ENCODE peak calls at places on chromosome 12, in nine cellular contexts. D, O, P, R, H, M, L, B and I are unnamed samples.
A peak's percentile ranks its signal among the peaks of the same experiment; 100 is the strongest.

GRCh38 chr12:18658829-18659228 is 79.0 kb downstream of the PLCZ1 start:
- DNase-seq in O (no peak), M (no peak), R (no peak), L (no peak), P (no peak), D (no peak), H (no peak), B (no peak), I (no peak)

GRCh38 chr12:48336066-48336465 is 14.7 kb downstream of the ZNF641 start:
- DNase-seq in R (no peak), B (no peak), H (peak; percentile 21), O (no peak), D (no peak), L (no peak), P (no peak), M (no peak), I (no peak)

GRCh38 chr12:65122661-65123060 is 1.6 kb upstream of the WIF1 start:
- DNase-seq in D (no peak), L (peak; percentile 20), M (peak; percentile 47), R (no peak), P (no peak), H (no peak), O (no peak), B (no peak), I (peak; percentile 61)

GRCh38 chr12:68613209-68613904 is 2.7 kb downstream of the RAP1B start:
- DNase-seq in P (no peak), O (peak; percentile 14), H (no peak), D (no peak), B (peak; percentile 16), M (no peak), L (no peak), R (no peak), I (no peak)

GRCh38 chr12:41992029-41992428 is 152.6 kb downstream of the GXYLT1 start:
- DNase-seq in M (peak; percentile 41), D (no peak), R (no peak), O (no peak), P (no peak), H (no peak), L (no peak), B (no peak), I (no peak)

GRCh38 chr12:13144266-13144828 is 40.9 kb upstream of the GSG1 start:
- DNase-seq in P (no peak), H (no peak), D (no peak), R (no peak), O (no peak), B (no peak), M (no peak), L (no peak), I (no peak)

GRCh38 chr12:54294152-54294913 is 6.5 kb downstream of the NFE2 start:
- DNase-seq in R (no peak), L (peak; percentile 63), D (no peak), O (peak; percentile 25), H (peak; percentile 67), M (no peak), P (no peak), B (peak; percentile 49), I (peak; percentile 57)

GRCh38 chr12:105369014-105369413 is 38.5 kb downstream of the C12orf75 start:
- DNase-seq in B (no peak), R (no peak), O (no peak), H (no peak), D (no peak), P (no peak), M (no peak), L (no peak), I (no peak)

GRCh38 chr12:111937429-111937828 is 75.5 kb downstream of the TMEM116 start:
- DNase-seq in R (no peak), B (no peak), P (no peak), M (no peak), D (no peak), H (no peak), L (no peak), O (no peak), I (no peak)

GRCh38 chr12:85835810-85836715 is at the start of gene RASSF9:
- DNase-seq in M (no peak), B (no peak), H (peak; percentile 61), L (peak; percentile 18), O (no peak), P (no peak), R (peak; percentile 86), D (no peak), I (peak; percentile 68)

GRCh38 chr12:100789975-100790374 is 4.6 kb upstream of the ANO4 start:
- DNase-seq in M (no peak), R (no peak), O (no peak), L (no peak), P (no peak), D (no peak), H (no peak), B (no peak), I (no peak)

GRCh38 chr12:100404769-100405407 is 48.0 kb downstream of the SLC17A8 start:
- DNase-seq in O (no peak), B (no peak), P (peak; percentile 11), L (peak; percentile 90), R (no peak), D (no peak), M (no peak), H (no peak), I (no peak)

GRCh38 chr12:10634427-10634826 is 21.0 kb upstream of the MAGOHB start:
- DNase-seq in L (no peak), D (no peak), B (no peak), H (no peak), P (no peak), R (no peak), O (no peak), M (no peak), I (peak; percentile 51)

GRCh38 chr12:120006248-120006975 is 17.4 kb downstream of the BICDL1 start:
- DNase-seq in R (no peak), B (no peak), L (no peak), D (no peak), P (no peak), M (no peak), H (no peak), O (no peak), I (no peak)

GRCh38 chr12:112176321-112177010 is 51.1 kb downstream of the TRAFD1 start:
- DNase-seq in M (no peak), H (no peak), P (no peak), L (no peak), B (no peak), R (peak; percentile 32), O (no peak), D (no peak), I (no peak)

GRCh38 chr12:79514730-79515525 is 175.8 kb downstream of the PAWR start:
- DNase-seq in L (no peak), H (no peak), B (no peak), O (no peak), R (no peak), P (no peak), M (no peak), D (no peak), I (no peak)

GRCh38 chr12:65824314-65824563 is at the start of gene HMGA2:
- DNase-seq in M (no peak), P (no peak), D (no peak), B (no peak), R (no peak), H (no peak), L (no peak), O (no peak), I (no peak)

GRCh38 chr12:111907740-111908139 is 65.7 kb downstream of the MAPKAPK5 start:
- DNase-seq in H (no peak), D (no peak), P (no peak), L (no peak), O (no peak), M (no peak), R (no peak), B (no peak), I (no peak)

GRCh38 chr12:113497709-113498108 is 26.0 kb upstream of the LHX5 start:
- DNase-seq in R (no peak), D (no peak), P (no peak), H (no peak), L (no peak), B (no peak), M (no peak), O (no peak), I (no peak)

GRCh38 chr12:105924526-105925208 is 214.1 kb downstream of the NUAK1 start:
- DNase-seq in B (no peak), M (no peak), P (no peak), D (no peak), H (no peak), R (no peak), L (no peak), O (no peak), I (no peak)

GRCh38 chr12:22042981-22043669 is 2.9 kb upstream of the CMAS start:
- DNase-seq in D (no peak), M (no peak), O (no peak), P (no peak), L (no peak), H (no peak), R (no peak), B (no peak), I (no peak)

GRCh38 chr12:67482751-67483661 is 165.5 kb upstream of the DYRK2 start:
- DNase-seq in M (peak; percentile 80), R (peak; percentile 90), B (peak; percentile 67), H (peak; percentile 66), O (peak; percentile 44), D (no peak), L (no peak), P (peak; percentile 66), I (no peak)

GRCh38 chr12:24931666-24932405 is 17.1 kb downstream of the BCAT1 start:
- DNase-seq in P (peak; percentile 79), O (no peak), H (peak; percentile 6), M (no peak), B (no peak), L (no peak), R (no peak), D (no peak), I (no peak)

GRCh38 chr12:64744422-64745258 is 14.6 kb downstream of the GNS start:
- DNase-seq in M (no peak), R (no peak), B (no peak), P (no peak), O (no peak), D (no peak), L (no peak), H (no peak), I (peak; percentile 16)

GRCh38 chr12:42402821-42403411 is 76.9 kb downstream of the PPHLN1 start:
- DNase-seq in P (no peak), D (no peak), B (no peak), H (no peak), R (no peak), M (no peak), L (no peak), O (no peak), I (no peak)

GRCh38 chr12:66742508-66743367 is 63.9 kb upstream of the GRIP1 start:
- DNase-seq in B (no peak), L (no peak), M (no peak), R (no peak), O (no peak), H (no peak), D (no peak), P (no peak), I (no peak)

GRCh38 chr12:45987339-45987726 is 3.0 kb downstream of the SCAF11 start:
- DNase-seq in H (no peak), O (no peak), R (no peak), M (no peak), P (no peak), L (no peak), B (no peak), D (no peak), I (no peak)

GRCh38 chr12:98998697-98999299 is 353.7 kb downstream of the APAF1 start:
- DNase-seq in B (no peak), H (peak; percentile 73), D (peak; percentile 40), R (no peak), L (peak; percentile 45), O (no peak), M (peak; percentile 4), P (no peak), I (peak; percentile 70)

GRCh38 chr12:124829008-124829707 is 34.5 kb downstream of the SCARB1 start:
- DNase-seq in M (no peak), D (no peak), B (no peak), P (no peak), O (no peak), L (no peak), H (no peak), R (no peak), I (peak; percentile 64)

GRCh38 chr12:28425531-28425930 is 235.3 kb downstream of the CCDC91 start:
- DNase-seq in R (no peak), L (no peak), H (no peak), D (no peak), M (no peak), O (no peak), P (no peak), B (no peak), I (no peak)

GRCh38 chr12:113961921-113962710 is 4.0 kb downstream of the RBM19 start:
- DNase-seq in P (peak; percentile 71), L (no peak), R (no peak), B (no peak), H (no peak), D (no peak), M (no peak), O (no peak), I (no peak)